ENCODE peak calls at places on chromosomes 11 and 22, in ten cellular contexts. O is stomach, I is A549, Q is heart right ventricle, P is heart left ventricle, S is esophagus muscularis mucosa, Z is endodermal cell, C is breast epithelium, W is K562, L is pancreas. N is an unnamed sample. For H3K4me1, the result is how much of the 10 kb centered on the place peaks cover.

GRCh38 chr11:126627376-126627775 is 271.9 kb downstream of the ST3GAL4 start:
- DNase-seq in L (no peak), Q (no peak), O (no peak), C (no peak), Z (no peak), I (no peak), W (no peak), S (no peak), P (no peak), N (no peak)

GRCh38 chr11:6681949-6682348 is 1.2 kb downstream of the MRPL17 start:
- DNase-seq in O (no peak), C (no peak), I (no peak), S (no peak), L (no peak), Q (no peak), W (peak), Z (no peak), P (no peak), N (no peak)

GRCh38 chr11:93169950-93170561 is 27.7 kb downstream of the SLC36A4 start:
- DNase-seq in S (no peak), O (no peak), Z (no peak), I (peak), C (no peak), Q (no peak), P (no peak), W (no peak), L (no peak), N (no peak)

GRCh38 chr11:111598546-111598945 is 3.7 kb upstream of the SIK2 start:
- DNase-seq in I (no peak), Q (no peak), Z (no peak), O (no peak), L (no peak), C (no peak), S (no peak), P (peak), W (no peak), N (no peak)

GRCh38 chr11:46916251-46916650 is 2.1 kb downstream of the LRP4 start:
- DNase-seq in Q (no peak), C (no peak), L (no peak), W (no peak), P (no peak), Z (no peak), S (no peak), O (no peak), I (no peak), N (no peak)

GRCh38 chr11:66689661-66690590 is 12.2 kb upstream of the RBM4B start:
- DNase-seq in C (no peak), Q (no peak), Z (no peak), W (no peak), S (no peak), O (no peak), P (no peak), L (no peak), I (no peak), N (no peak)

GRCh38 chr11:117394221-117394925 is 66.7 kb downstream of the CEP164 start:
- DNase-seq in C (no peak), P (no peak), O (no peak), I (no peak), Z (no peak), L (no peak), S (no peak), W (no peak), Q (no peak), N (no peak)

GRCh38 chr11:10387209-10388083 is 67.6 kb upstream of the AMPD3 start:
- DNase-seq in P (no peak), L (no peak), Z (no peak), W (no peak), C (no peak), Q (no peak), S (peak), I (no peak), O (no peak), N (peak)

GRCh38 chr11:74568028-74568427 is 24.4 kb upstream of the POLD3 start:
- DNase-seq in I (no peak), C (no peak), L (no peak), O (no peak), P (no peak), S (no peak), Q (no peak), Z (no peak), W (no peak), N (no peak)

DNA sequence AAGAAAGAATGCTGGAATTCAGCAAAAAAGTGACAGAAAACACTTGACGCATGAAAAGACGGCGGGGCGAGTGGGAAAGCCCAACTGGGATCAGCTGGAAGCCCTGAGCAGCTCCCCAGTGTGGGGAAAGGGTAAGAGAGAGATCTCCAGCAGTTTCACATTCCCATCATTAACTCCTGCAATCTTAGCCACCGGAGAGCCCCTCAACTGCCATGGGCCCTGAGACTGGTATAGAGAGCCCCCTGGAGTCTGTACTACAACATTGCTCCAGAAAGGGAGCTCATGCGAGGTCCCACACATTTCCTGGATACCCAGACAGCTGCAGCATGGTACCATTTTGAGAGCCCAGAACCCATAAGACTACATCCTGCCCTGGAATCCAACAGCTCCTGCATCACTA is 31.1 kb downstream of the MRGPRX4 start:
- DNase-seq in L (no peak), Q (no peak), Z (peak), O (no peak), P (no peak), W (peak), S (no peak), C (no peak), I (peak), N (no peak)
- TF ChIP-seq CTCF in L (no peak), Q (peak), Z (peak), O (no peak), P (peak), W (peak), S (no peak), C (no peak), I (peak), N (no peak)

DNA sequence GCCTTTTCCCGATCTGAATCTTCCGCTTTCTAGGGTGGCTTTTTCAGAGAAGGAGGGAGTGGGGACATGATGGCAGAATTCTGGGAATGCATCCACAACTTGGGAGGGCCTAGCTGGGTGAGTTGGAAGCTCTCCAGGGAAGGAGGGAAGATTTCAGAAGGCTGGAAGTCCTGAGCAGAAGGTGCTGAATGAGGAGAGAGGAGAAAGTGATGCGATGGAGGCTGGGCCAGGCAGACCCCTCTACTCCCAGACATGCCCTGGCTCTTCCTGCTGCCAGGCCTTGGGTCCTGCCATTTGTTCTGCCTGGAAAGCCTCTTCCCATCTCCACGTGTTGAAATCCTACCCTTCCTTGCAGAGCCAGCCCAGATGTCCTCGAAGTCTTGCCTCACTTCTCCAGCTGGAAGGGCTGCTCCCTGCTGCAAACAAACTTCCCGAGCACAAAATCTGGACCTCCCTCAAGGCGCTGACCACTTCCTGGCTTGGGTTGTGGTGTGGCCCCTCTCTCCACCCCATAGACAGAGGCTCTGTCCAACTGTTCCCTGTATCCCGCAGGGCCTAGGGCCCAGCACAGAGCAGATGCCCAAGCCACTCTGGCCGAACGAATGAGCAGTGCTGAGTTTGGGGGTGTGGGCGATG is 16.8 kb downstream of the LRRC32 start:
- DNase-seq in L (no peak), P (peak), Z (peak), C (peak), I (no peak), S (no peak), Q (peak), O (no peak), W (no peak), N (no peak)
- H3K4me1 ChIP-seq in L (under half), P (under half), Z (under half), C (under half), I (under half), S (half or more), Q (half or more), O (under half), W (under half), N (under half)

GRCh38 chr22:37324340-37325023 is 42.2 kb downstream of the CYTH4 start:
- DNase-seq in O (no peak), W (no peak), L (no peak), Z (peak), I (no peak), C (no peak), Q (no peak), P (no peak), S (no peak), N (no peak)

GRCh38 chr22:37325024-37325395 is 42.7 kb downstream of the CYTH4 start:
- DNase-seq in O (no peak), S (no peak), Q (no peak), C (no peak), W (no peak), I (no peak), L (no peak), P (no peak), Z (no peak), N (no peak)

GRCh38 chr22:37329239-37330140 is 47.2 kb downstream of the CYTH4 start:
- DNase-seq in Z (no peak), O (no peak), W (no peak), S (no peak), L (no peak), Q (no peak), I (peak), P (no peak), C (no peak), N (no peak)

GRCh38 chr22:37328017-37328416 is 45.7 kb downstream of the CYTH4 start:
- DNase-seq in I (peak), C (no peak), Q (no peak), P (no peak), L (no peak), Z (no peak), S (no peak), W (no peak), O (no peak), N (no peak)

GRCh38 chr22:37326726-37327125 is 44.4 kb downstream of the CYTH4 start:
- DNase-seq in I (no peak), L (peak), S (no peak), W (no peak), C (no peak), O (peak), P (no peak), Q (no peak), Z (no peak), N (no peak)
- TF ChIP-seq CTCF in I (no peak), L (no peak), S (no peak), W (no peak), C (no peak), O (no peak), P (no peak), Q (no peak), Z (no peak), N (no peak)

DNA sequence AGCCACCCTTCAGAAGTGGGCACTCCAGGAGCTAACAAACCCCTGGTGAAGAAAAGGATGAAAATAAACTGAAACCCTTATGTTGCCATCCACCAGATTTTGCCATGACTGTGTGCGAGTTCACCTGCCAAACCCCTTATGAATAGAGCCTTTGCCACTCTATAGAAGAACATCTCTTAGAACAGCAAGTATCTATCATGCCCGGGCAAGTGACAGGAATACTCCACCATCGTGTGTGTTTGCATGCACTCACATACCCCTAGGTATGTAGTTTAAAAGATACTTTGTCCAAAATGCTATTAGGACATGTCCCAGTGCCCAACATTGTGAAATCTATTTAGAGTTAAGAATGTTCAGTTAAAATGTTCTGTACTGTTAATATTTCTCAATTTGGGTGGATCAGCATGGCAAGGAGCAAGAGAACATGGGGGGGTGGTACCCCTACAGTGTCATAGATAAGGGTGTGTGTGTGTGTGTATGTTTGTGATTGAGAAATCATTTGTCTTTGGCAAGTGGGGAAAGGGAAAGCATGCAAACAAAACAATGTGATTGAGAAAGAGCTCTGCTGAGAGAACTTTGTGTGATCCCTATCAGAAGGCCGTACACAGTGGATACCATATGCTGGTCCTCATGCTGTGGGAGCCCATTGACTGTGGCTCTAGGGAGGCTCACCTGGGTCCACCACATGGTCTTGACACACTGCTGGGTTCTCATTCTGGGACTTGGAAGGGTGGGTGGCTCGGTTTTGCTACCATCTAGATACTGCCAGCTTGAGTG is 94.9 kb downstream of the ZBTB16 start:
- DNase-seq in L (no peak), C (no peak), W (no peak), O (no peak), S (no peak), Q (no peak), I (no peak), P (no peak), Z (no peak), N (peak)
- H3K4me1 ChIP-seq in L (under half), C (under half), W (under half), O (half or more), S (half or more), Q (half or more), I (under half), P (half or more), Z (under half), N (half or more)

GRCh38 chr22:19430890-19431541 is 517 bp downstream of the HIRA start:
- DNase-seq in L (peak), P (peak), O (peak), S (no peak), I (peak), Q (no peak), W (peak), Z (peak), C (no peak), N (no peak)
- TF ChIP-seq CTCF in L (no peak), P (peak), O (no peak), S (no peak), I (no peak), Q (no peak), W (peak), Z (peak), C (no peak), N (no peak)

GRCh38 chr22:29628982-29629381 is 25.5 kb downstream of the NF2 start:
- DNase-seq in C (no peak), S (no peak), W (no peak), L (no peak), Q (no peak), P (no peak), Z (no peak), I (no peak), O (no peak), N (no peak)

GRCh38 chr22:29625090-29625825 is 21.8 kb downstream of the NF2 start:
- DNase-seq in S (no peak), O (peak), I (peak), L (peak), Z (peak), P (no peak), C (no peak), Q (no peak), W (peak), N (no peak)

GRCh38 chr22:29626497-29627195 is 23.2 kb downstream of the NF2 start:
- DNase-seq in C (no peak), L (no peak), S (no peak), I (no peak), Z (no peak), O (no peak), P (no peak), W (no peak), Q (no peak), N (no peak)

GRCh38 chr22:29629382-29630179 is 26.1 kb downstream of the NF2 start:
- DNase-seq in W (no peak), S (no peak), Q (no peak), L (no peak), O (no peak), P (no peak), I (no peak), Z (no peak), C (no peak), N (no peak)

GRCh38 chr22:29627196-29627535 is 23.7 kb downstream of the NF2 start:
- DNase-seq in S (no peak), W (no peak), L (no peak), Q (no peak), I (no peak), O (no peak), C (no peak), Z (no peak), P (no peak), N (no peak)
- H3K4me1 ChIP-seq in S (half or more), W (under half), L (under half), Q (under half), I (half or more), O (half or more), C (under half), Z (under half), P (half or more), N (under half)

GRCh38 chr22:22180738-22181514 is 63.7 kb upstream of the VPREB1 start:
- DNase-seq in I (no peak), P (no peak), S (peak), O (no peak), L (no peak), C (no peak), Q (no peak), Z (no peak), W (no peak), N (no peak)
- TF ChIP-seq CTCF in I (no peak), P (no peak), S (no peak), O (no peak), L (no peak), C (no peak), Q (no peak), Z (no peak), W (no peak), N (no peak)

GRCh38 chr22:45684169-45684568 is 12.5 kb downstream of the ATXN10 start:
- DNase-seq in W (no peak), P (no peak), C (no peak), O (no peak), I (no peak), S (no peak), L (no peak), Z (no peak), Q (no peak), N (no peak)
- H3K4me1 ChIP-seq in W (under half), P (half or more), C (under half), O (half or more), I (half or more), S (half or more), L (under half), Z (under half), Q (half or more), N (half or more)

GRCh38 chr11:2929880-2930704 is 872 bp upstream of the PHLDA2 start:
- DNase-seq in W (peak), S (no peak), I (peak), L (peak), C (peak), P (peak), O (peak), Z (peak), Q (no peak), N (no peak)
- TF ChIP-seq CTCF in W (peak), S (no peak), I (no peak), L (no peak), C (no peak), P (peak), O (no peak), Z (no peak), Q (no peak), N (no peak)

GRCh38 chr22:46588279-46589140 is 31.7 kb upstream of the GRAMD4 start:
- DNase-seq in I (no peak), C (no peak), O (no peak), Q (peak), L (no peak), S (no peak), Z (peak), W (no peak), P (peak), N (no peak)
- H3K4me1 ChIP-seq in I (under half), C (under half), O (half or more), Q (half or more), L (under half), S (half or more), Z (under half), W (under half), P (half or more), N (under half)

N was measured in vagina.